ENCODE peak calls at places on chromosome 13, in seven cellular contexts. I is heart right ventricle; G is EL; B is glutamatergic neuron; K is IMR-90; P is stimulated activated CD8-positive, alpha-beta memory T cell treated with anti-CD3 and anti-CD28 coated beads, Interleukin-12 subunit alpha, Interleukin-12 subunit beta, amount 100 ng/mL, for 4 hours; X is cardiac muscle cell. R is an unnamed sample.

GRCh38 chr13:73580868-73581267 is 522.1 kb downstream of the KLF5 start:
- DNase-seq in I (no peak), G (no peak), B (no peak), K (no peak), P (no peak), X (no peak), R (no peak)

GRCh38 chr13:112690242-112690943 is 555 bp downstream of the ATP11A start:
- DNase-seq in I (peak), G (peak), B (peak), K (peak), P (peak), X (peak), R (no peak)

GRCh38 chr13:51834581-51835158 is 10.3 kb downstream of the TMEM272 start:
- DNase-seq in I (no peak), G (no peak), B (peak), K (no peak), P (no peak), X (no peak), R (no peak)

GRCh38 chr13:110232756-110233155 is 74.2 kb downstream of the COL4A1 start:
- DNase-seq in I (no peak), G (peak), B (no peak), K (no peak), P (no peak), X (no peak), R (no peak)

GRCh38 chr13:40388617-40389016 is 277.8 kb downstream of the FOXO1 start:
- DNase-seq in I (no peak), G (peak), B (no peak), K (peak), P (peak), X (no peak), R (no peak)

GRCh38 chr13:94112227-94112626 is 367.3 kb downstream of the DCT start:
- DNase-seq in I (no peak), G (peak), B (no peak), K (peak), P (no peak), X (no peak), R (no peak)

GRCh38 chr13:73069206-73069815 is 10.5 kb downstream of the KLF5 start:
- DNase-seq in I (no peak), G (peak), B (no peak), K (peak), P (no peak), X (no peak), R (no peak)

GRCh38 chr13:93670858-93671257 is 444.3 kb downstream of the GPC6 start:
- DNase-seq in I (no peak), G (no peak), B (no peak), K (no peak), P (no peak), X (no peak), R (no peak)

GRCh38 chr13:46831588-46832194 is 34.7 kb upstream of the ESD start:
- DNase-seq in I (no peak), G (peak), B (peak), K (peak), P (no peak), X (peak), R (peak)

GRCh38 chr13:113491982-113492381 is 1.5 kb upstream of the DCUN1D2 start:
- DNase-seq in I (no peak), G (no peak), B (no peak), K (no peak), P (no peak), X (no peak), R (no peak)

GRCh38 chr13:46529509-46529908 is 23.5 kb upstream of the LRCH1 start:
- DNase-seq in I (no peak), G (no peak), B (no peak), K (no peak), P (no peak), X (no peak), R (no peak)

GRCh38 chr13:112725346-112726017 is 35.6 kb downstream of the ATP11A start:
- DNase-seq in I (no peak), G (no peak), B (no peak), K (peak), P (no peak), X (no peak), R (no peak)

GRCh38 chr13:110869231-110869804 is 45.6 kb downstream of the ANKRD10 start:
- DNase-seq in I (peak), G (peak), B (no peak), K (no peak), P (no peak), X (no peak), R (no peak)

GRCh38 chr13:52787212-52787611 is 47.6 kb upstream of the CNMD start:
- DNase-seq in I (no peak), G (no peak), B (no peak), K (no peak), P (no peak), X (no peak), R (no peak)

GRCh38 chr13:94617389-94618000 is 15.8 kb downstream of the GPR180 start:
- DNase-seq in I (no peak), G (peak), B (no peak), K (no peak), P (no peak), X (peak), R (no peak)

GRCh38 chr13:29472317-29472961 is 123.0 kb downstream of the SLC7A1 start:
- DNase-seq in I (no peak), G (peak), B (peak), K (peak), P (peak), X (peak), R (peak)

GRCh38 chr13:44035400-44035799 is 155.7 kb downstream of the LACC1 start:
- DNase-seq in I (no peak), G (no peak), B (no peak), K (no peak), P (no peak), X (no peak), R (no peak)

R was measured in Panc1.